ENCODE peak calls at places on chromosomes 3 and 15, in six cellular contexts. E is AG10803, R is hepatocyte, G is HepG2, P is PC-3, M is AG09309. U is an unnamed sample.

GRCh38 chr3:15861163-15861562 is 63.4 kb upstream of the ANKRD28 start:
- DNase-seq in E (no peak), R (no peak), G (no peak), P (no peak), M (no peak), U (no peak)

GRCh38 chr3:140748903-140749302 is 71.0 kb downstream of the TRIM42 start:
- DNase-seq in E (no peak), R (no peak), G (no peak), P (no peak), M (no peak), U (no peak)

GRCh38 chr3:31011383-31011782 is 116.9 kb upstream of the GADL1 start:
- DNase-seq in E (no peak), R (no peak), G (no peak), P (peak), M (no peak), U (no peak)

GRCh38 chr15:77606142-77607034 is 26.3 kb downstream of the LINGO1 start:
- DNase-seq in E (peak), R (no peak), G (no peak), P (no peak), M (no peak), U (peak)

GRCh38 chr3:45688194-45688881 is 858 bp upstream of the SACM1L start:
- DNase-seq in E (no peak), R (peak), G (peak), P (peak), M (no peak), U (no peak)

GRCh38 chr3:109023656-109024254 is 70.1 kb upstream of the GUCA1C start:
- DNase-seq in E (peak), R (peak), G (peak), P (peak), M (peak), U (peak)

GRCh38 chr3:124926426-124927116 is 8.0 kb downstream of the MUC13 start:
- DNase-seq in E (no peak), R (no peak), G (peak), P (peak), M (no peak), U (peak)

GRCh38 chr3:79383402-79384012 is 384.3 kb downstream of the ROBO1 start:
- DNase-seq in E (peak), R (no peak), G (no peak), P (peak), M (no peak), U (peak)

GRCh38 chr15:71448688-71449114 is 333.4 kb downstream of the THSD4 start:
- DNase-seq in E (peak), R (peak), G (peak), P (peak), M (peak), U (peak)

GRCh38 chr3:115388166-115388565 is 235.1 kb upstream of the GAP43 start:
- DNase-seq in E (peak), R (no peak), G (no peak), P (no peak), M (no peak), U (peak)

GRCh38 chr15:85786778-85787114 is 8.0 kb downstream of the KLHL25 start:
- DNase-seq in E (no peak), R (no peak), G (peak), P (no peak), M (no peak), U (no peak)

GRCh38 chr3:24493951-24494615 is 567 bp downstream of the THRB start:
- DNase-seq in E (peak), R (peak), G (peak), P (peak), M (no peak), U (peak)

GRCh38 chr15:48330045-48330840 is 986 bp upstream of the DUT start:
- DNase-seq in E (peak), R (no peak), G (no peak), P (peak), M (no peak), U (no peak)

DNA sequence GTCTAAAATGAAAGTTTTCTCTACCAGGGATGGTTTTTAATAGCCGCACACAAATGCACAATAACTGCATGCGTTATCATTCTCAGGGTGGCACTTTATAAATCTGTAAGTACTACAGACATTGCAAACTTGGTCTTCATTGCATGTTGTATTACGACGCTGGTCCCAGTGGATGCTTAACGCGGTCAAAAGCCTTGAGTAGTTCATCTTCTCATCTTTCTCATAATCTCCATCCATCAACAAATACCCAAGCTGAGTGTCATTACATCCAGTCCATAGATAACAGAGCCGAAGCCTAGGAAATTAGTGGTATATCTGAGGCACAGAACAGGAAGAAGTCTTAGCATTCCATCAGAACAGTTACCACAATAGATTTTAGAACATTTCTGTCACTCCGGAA is 72.6 kb downstream of the USF3 start:
- DNase-seq in E (no peak), R (no peak), G (no peak), P (no peak), M (no peak), U (no peak)
- H3K4me3 ChIP-seq in E (no peak), R (no peak), G (no peak), P (no peak), M (no peak), U (no peak)

DNA sequence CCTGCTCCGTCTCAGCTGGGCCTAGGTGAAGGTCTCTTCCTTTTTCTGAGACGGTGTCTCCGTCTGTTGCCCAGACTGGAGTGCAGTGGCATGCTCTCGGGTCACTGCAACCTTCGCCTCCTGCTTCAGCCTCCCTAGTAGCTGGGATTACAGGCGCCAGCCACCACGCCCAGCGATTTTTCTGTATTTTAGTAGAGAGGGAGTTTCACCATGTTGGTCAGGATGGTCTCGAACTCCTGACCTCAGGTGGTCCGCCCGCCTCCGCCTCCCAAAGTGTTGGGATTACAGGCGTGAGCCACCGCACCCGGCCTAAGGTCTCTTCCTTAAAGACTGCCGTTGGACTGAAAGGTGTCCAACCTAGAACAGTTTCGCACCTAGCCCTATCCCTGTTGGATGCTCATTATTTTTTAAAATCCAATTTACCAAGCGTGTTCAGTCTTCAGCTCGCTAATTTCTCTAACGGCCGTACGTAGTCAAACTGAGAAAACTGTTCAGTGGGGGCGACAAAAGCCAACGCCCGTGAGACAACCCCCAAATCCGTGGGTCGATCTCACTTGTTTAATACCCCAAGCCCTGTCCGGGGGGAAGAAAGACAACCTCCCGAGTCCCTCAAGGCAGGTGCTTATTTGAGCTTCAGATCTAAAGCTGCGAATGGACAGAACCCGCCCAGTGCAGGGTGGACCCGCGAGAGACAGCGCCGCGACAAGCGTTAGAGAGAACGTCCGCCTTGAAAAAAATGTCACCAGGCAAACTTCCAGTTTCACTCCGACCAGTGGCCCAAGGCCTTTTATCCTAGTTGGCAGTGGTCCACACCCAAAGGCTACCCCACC is 986 bp upstream of the OXSR1 start:
- DNase-seq in E (no peak), R (no peak), G (no peak), P (no peak), M (no peak), U (no peak)
- TF ChIP-seq CTCF in E (no peak), R (no peak), G (peak), P (no peak), M (no peak), U (no peak)

GRCh38 chr15:41584636-41585139 is 25.7 kb downstream of the TYRO3 start:
- DNase-seq in E (no peak), R (no peak), G (no peak), P (no peak), M (no peak), U (no peak)
- H3K4me3 ChIP-seq in E (peak), R (peak), G (peak), P (peak), M (peak), U (peak)

DNA sequence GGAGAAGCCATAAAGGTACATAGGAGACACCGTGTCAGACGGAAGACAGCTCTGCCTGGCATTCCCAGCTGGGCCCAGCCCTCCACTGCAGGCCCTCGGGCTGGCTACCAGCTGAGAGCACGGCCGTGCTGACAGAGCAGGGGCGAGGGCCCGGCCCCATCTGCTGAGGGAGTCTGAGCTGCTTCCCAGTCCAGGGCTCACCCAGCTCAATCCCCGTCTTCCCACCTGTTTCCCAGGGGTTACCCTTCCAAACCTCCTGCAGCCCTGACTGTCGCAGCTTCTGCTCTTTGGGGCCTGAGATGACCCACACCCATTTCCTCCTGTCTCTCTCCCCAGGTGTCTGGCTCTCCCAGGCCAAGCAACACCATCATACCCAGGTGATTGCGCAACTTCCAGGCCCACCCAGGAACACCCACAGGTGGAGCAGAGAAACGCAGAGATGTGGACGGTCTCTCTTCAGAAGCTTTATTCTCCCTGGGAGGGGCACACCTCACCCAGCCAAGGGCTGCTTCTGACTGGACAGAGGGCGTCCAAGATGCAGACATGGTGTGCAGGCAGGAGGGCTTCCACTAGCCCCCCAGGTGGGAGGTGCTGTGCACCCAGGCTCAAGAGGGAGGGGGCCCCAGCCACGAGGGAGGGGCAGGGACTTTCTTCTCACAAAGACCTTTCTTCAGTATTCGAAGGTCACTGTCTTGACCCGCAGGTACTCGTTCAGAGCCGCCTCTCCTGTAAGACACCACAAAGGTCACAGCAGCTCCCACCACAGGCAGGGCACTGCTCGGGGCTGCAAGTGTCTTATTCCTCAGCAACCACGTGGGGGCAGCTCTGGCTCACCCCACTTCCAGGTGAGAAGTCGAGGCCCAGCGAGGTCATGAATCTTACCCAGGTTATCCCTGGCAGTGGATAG is 19.4 kb upstream of the SLC41A3 start:
- DNase-seq in E (no peak), R (peak), G (no peak), P (no peak), M (no peak), U (no peak)
- TF ChIP-seq CTCF in E (no peak), R (no peak), G (peak), P (no peak), M (no peak), U (no peak)

GRCh38 chr15:96342611-96343528 is 12.4 kb downstream of the NR2F2 start:
- DNase-seq in E (no peak), R (no peak), G (no peak), P (no peak), M (no peak), U (peak)
- H3K4me3 ChIP-seq in E (no peak), R (no peak), G (no peak), P (no peak), M (no peak), U (no peak)

DNA sequence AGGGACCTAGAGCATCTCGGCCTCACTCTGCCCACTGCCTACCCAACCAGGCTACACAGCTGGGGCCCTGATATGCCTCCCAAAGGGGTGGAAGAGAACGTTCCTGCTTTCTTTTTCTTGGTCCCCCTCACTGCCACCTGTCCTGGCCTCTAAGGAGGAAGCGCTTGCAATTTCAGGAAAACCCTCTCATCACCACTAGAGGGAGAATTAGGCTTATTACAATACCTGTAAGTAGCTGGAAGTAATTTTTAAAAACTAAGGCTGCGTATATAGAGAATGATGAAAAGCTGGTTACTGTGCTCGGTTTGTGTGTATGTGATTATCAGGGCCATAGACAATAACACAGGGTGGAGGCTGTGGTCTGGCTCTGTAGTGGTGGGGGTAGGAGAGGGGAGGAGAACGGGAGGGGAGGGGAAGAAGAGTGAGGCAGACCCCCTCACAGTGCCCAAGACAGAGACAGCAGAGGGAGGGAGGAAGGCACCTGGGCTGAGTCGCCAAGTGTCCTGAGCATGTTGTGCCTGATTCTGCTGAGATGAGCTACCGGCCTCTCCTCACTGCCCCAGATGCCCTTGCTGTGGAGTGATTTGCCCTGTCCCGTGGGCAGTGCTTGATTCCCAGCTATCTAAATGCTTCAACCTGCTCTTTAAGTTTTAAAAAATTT is 3.3 kb downstream of the GABRG3 start:
- DNase-seq in E (peak), R (peak), G (peak), P (peak), M (no peak), U (peak)
- TF ChIP-seq CTCF in E (peak), R (peak), G (peak), P (peak), M (no peak), U (peak)

GRCh38 chr3:122079524-122079923 is 24.4 kb downstream of the CD86 start:
- DNase-seq in E (no peak), R (no peak), G (no peak), P (no peak), M (no peak), U (no peak)
- H3K4me3 ChIP-seq in E (no peak), R (no peak), G (no peak), P (no peak), M (no peak), U (no peak)

GRCh38 chr3:38001456-38002081 is 11.0 kb downstream of the VILL start:
- DNase-seq in E (no peak), R (no peak), G (no peak), P (peak), M (no peak), U (no peak)
- TF ChIP-seq CTCF in E (no peak), R (peak), G (peak), P (peak), M (no peak), U (peak)

DNA sequence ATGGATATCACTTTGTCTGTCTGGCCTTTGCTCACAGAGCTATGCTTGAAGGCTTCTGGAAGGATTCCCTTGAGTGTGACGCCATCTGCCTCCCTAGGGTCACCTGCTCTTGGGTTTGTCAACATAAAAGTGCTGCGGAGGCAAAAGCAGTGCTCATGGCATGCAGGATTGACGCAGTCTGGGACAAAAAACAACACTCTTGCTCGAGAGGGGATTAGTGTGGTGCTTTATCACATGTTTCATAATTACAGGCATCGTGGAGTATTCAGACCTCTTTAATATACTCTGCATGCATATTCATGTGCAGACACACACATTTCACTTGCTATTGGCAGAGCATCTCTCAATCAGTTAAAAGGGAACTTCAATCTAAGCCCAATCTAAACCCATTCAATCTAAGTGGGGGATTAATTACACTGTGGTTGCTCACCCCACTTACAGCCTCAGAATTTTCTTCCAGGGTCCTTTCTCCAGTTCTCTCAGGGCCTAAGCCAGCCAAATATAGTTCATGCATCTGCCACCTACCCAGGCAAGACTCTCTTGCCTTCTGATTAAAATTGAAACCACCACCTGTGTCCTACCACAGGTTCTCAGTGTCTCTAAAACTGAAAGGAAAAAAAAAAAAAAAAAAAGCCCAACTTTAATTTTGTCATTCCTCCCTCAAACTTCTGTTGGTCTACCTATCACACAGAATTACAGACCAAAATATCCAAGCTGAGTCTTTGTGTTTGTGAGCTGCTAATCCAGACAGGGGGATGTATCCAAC is 75.6 kb downstream of the BFSP2 start:
- DNase-seq in E (no peak), R (peak), G (no peak), P (no peak), M (no peak), U (no peak)
- H3K4me3 ChIP-seq in E (no peak), R (no peak), G (no peak), P (no peak), M (no peak), U (no peak)

U was measured in fibroblast of mammary gland.